ENCODE peak calls at places on chromosomes 5 and 9, in nine cellular contexts. U is AG09309; Y is heart right ventricle; X is BE2C; A is CD8-positive, alpha-beta T cell; V is adipocyte; S is HCT116; L is DND-41; M is fibroblast of mammary gland. N is an unnamed sample.

GRCh38 chr9:81878530-81878929 is 49.7 kb upstream of the SPATA31D4 start:
- DNase-seq in S (no peak), U (no peak), X (no peak), V (no peak), M (no peak), A (no peak), L (no peak), Y (no peak), N (no peak)

GRCh38 chr9:347667-348292 is 133.1 kb downstream of the DOCK8 start:
- DNase-seq in Y (no peak), L (no peak), V (peak; percentile 71), A (no peak), X (no peak), S (peak; percentile 40), U (peak; percentile 8), M (peak; percentile 46), N (no peak)

GRCh38 chr9:93255994-93256877 is 72.3 kb downstream of the WNK2 start:
- DNase-seq in S (no peak), M (no peak), Y (no peak), U (no peak), X (no peak), V (no peak), L (no peak), A (no peak), N (peak; percentile 31)

GRCh38 chr9:118558026-118558425 is 811.2 kb downstream of the BRINP1 start:
- DNase-seq in Y (no peak), L (no peak), S (no peak), M (no peak), X (no peak), A (no peak), V (no peak), U (no peak), N (no peak)

GRCh38 chr5:110852053-110852452 is 113.2 kb downstream of the SLC25A46 start:
- DNase-seq in A (no peak), Y (no peak), S (no peak), X (no peak), L (no peak), V (no peak), M (no peak), U (no peak), N (no peak)

GRCh38 chr5:124755565-124755964 is 9.1 kb upstream of the ZNF608 start:
- DNase-seq in Y (no peak), U (no peak), S (no peak), V (peak; percentile 12), A (no peak), X (peak; percentile 49), M (peak; percentile 46), L (peak; percentile 10), N (no peak)

GRCh38 chr9:129037767-129038098 is 1.3 kb downstream of the MIGA2 start:
- DNase-seq in X (no peak), U (no peak), M (no peak), S (no peak), A (no peak), L (no peak), V (no peak), Y (no peak), N (no peak)

GRCh38 chr9:121577201-121577600 is 74.2 kb upstream of the DAB2IP start:
- DNase-seq in L (no peak), V (no peak), U (no peak), M (no peak), X (no peak), Y (peak; percentile 16), S (no peak), A (no peak), N (no peak)

GRCh38 chr9:127661342-127661741 is 45.4 kb upstream of the CFAP157 start:
- DNase-seq in V (no peak), A (no peak), S (no peak), Y (no peak), M (no peak), L (no peak), U (no peak), X (peak; percentile 63), N (no peak)

GRCh38 chr9:110103257-110103656 is 104.7 kb downstream of the C9orf152 start:
- DNase-seq in U (no peak), Y (no peak), S (no peak), M (no peak), L (no peak), X (no peak), A (no peak), V (no peak), N (no peak)

GRCh38 chr5:163880307-163880706 is 374.9 kb downstream of the MAT2B start:
- DNase-seq in Y (no peak), M (peak; percentile 24), U (peak; percentile 66), V (peak; percentile 80), S (no peak), L (no peak), A (no peak), X (no peak), N (no peak)

GRCh38 chr9:71766663-71767062 is 1.6 kb downstream of the CEMIP2 start:
- DNase-seq in U (no peak), M (no peak), Y (no peak), S (no peak), L (no peak), V (no peak), A (no peak), X (no peak), N (no peak)

GRCh38 chr9:122180633-122181032 is 20.9 kb downstream of the MORN5 start:
- DNase-seq in V (peak; percentile 47), M (peak; percentile 87), A (no peak), Y (no peak), U (peak; percentile 56), L (no peak), X (peak; percentile 38), S (peak; percentile 4), N (no peak)

GRCh38 chr5:107604146-107604910 is 66.4 kb downstream of the EFNA5 start:
- DNase-seq in A (no peak), S (no peak), V (no peak), U (no peak), X (no peak), M (no peak), Y (no peak), L (peak; percentile 64), N (no peak)
- H3K4me3 ChIP-seq in A (no peak overlapping the region), S (no peak overlapping the region), V (no peak overlapping the region), U (no peak overlapping the region), X (no peak overlapping the region), M (no peak overlapping the region), Y (no peak overlapping the region), L (no peak overlapping the region), N (no peak overlapping the region)

GRCh38 chr9:3348169-3348568 is 177.6 kb downstream of the RFX3 start:
- DNase-seq in L (no peak), M (no peak), S (no peak), X (no peak), Y (no peak), A (no peak), V (no peak), U (no peak), N (no peak)
- H3K4me3 ChIP-seq in L (no peak overlapping the region), M (no peak overlapping the region), S (no peak overlapping the region), X (no peak overlapping the region), Y (no peak overlapping the region), A (no peak overlapping the region), V (no peak overlapping the region), U (no peak overlapping the region), N (no peak overlapping the region)

GRCh38 chr9:135726138-135726853 is 24.3 kb downstream of the KCNT1 start:
- DNase-seq in S (no peak), M (no peak), Y (no peak), L (no peak), X (peak; percentile 71), U (no peak), A (no peak), V (no peak), N (no peak)
- H3K4me3 ChIP-seq in S (no peak overlapping the region), M (no peak overlapping the region), Y (no peak overlapping the region), L (no peak overlapping the region), X (no peak overlapping the region), U (no peak overlapping the region), A (no peak overlapping the region), V (no peak overlapping the region), N (no peak overlapping the region)

GRCh38 chr5:137710086-137710485 is 25.8 kb downstream of the KLHL3 start:
- DNase-seq in Y (no peak), L (no peak), A (no peak), S (no peak), X (no peak), V (peak; percentile 18), M (peak; percentile 48), U (no peak), N (no peak)
- H3K4me3 ChIP-seq in Y (no peak overlapping the region), L (no peak overlapping the region), A (no peak overlapping the region), S (no peak overlapping the region), X (no peak overlapping the region), V (no peak overlapping the region), M (no peak overlapping the region), U (no peak overlapping the region), N (no peak overlapping the region)

DNA sequence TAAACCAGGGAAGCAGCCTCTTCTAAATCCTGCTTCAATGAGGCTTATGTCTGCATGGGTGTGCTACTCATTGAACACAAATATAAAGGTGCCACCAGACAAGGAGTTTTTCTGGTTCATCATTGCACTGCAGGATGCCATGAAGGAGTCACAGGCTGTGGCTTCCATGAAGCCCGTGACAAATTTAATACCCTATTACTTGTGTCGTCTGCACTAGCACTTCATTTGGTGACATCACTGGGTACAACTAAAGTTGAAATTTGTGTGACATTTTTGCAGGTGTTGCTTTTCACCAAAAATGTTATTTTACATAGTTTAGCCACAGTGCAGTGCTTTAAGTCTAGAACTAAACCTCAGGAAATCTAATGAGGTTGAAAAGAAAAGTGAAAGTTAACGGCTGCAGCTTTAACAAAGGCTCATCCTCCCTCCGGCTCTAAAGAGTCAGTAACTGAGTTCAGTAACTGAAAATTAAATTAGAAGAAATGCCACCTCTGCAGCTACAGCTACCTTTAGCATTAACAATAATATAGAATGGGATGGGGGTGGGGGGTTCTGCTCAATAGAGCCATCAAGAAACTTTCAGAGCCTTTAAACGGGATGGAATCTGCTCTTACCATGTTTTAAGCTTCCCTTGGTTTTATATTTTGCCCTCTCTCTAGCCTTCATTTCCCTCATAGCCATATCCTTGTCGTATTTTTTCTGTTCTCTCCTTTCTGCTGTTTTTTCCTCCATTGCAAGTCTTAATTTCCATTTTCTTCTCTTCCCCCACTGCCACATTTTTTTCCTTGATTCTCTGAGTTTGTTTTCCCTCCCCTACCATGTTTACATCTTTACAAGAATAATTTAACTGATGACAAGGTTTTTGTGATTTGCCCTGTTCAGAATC is 233.8 kb upstream of the TMEM161B start:
- DNase-seq in Y (no peak), V (peak; percentile 40), X (no peak), S (no peak), U (no peak), M (no peak), L (peak; percentile 43), A (no peak), N (no peak)
- H3K4me3 ChIP-seq in Y (peak overlapping the region; percentile 51), V (peak overlapping the region; percentile 80), X (peak overlapping the region; percentile 32), S (peak overlapping the region; percentile 22), U (no peak overlapping the region), M (peak overlapping the region; percentile 42), L (peak overlapping the region; percentile 39), A (peak overlapping the region; percentile 62), N (peak overlapping the region; percentile 8)

N was measured in aorta.